ENCODE peak calls at places on chromosome 16, in six cellular contexts. K is stimulated activated CD4-positive, alpha-beta T cell treated with anti-CD3 and anti-CD28 coated beads, Interleukin-4, amount 100 ng/mL, for 1 hour; W is non-pigmented ciliary epithelial cell; V is fibroblast of villous mesenchyme; H is T-helper 17 cell; F is SW480. S is an unnamed sample.

GRCh38 chr16:65689726-65690125 is 567.9 kb upstream of the CDH11 start:
- DNase-seq in W (no peak), K (no peak), V (no peak), F (no peak), H (no peak), S (no peak)

GRCh38 chr16:1213231-1213630 is 11.8 kb downstream of the TPSG1 start:
- DNase-seq in K (no peak), W (no peak), H (no peak), F (no peak), V (no peak), S (no peak)

GRCh38 chr16:58034128-58034685 is 8.7 kb downstream of the MMP15 start:
- DNase-seq in W (no peak), H (no peak), F (no peak), K (no peak), V (no peak), S (no peak)

GRCh38 chr16:86379505-86379846 is 130.9 kb upstream of the FOXF1 start:
- DNase-seq in W (no peak), K (no peak), H (no peak), F (no peak), V (peak), S (no peak)

GRCh38 chr16:1706386-1707192 is 594 bp downstream of the MAPK8IP3 start:
- DNase-seq in F (peak), W (no peak), H (no peak), K (peak), V (peak), S (no peak)

GRCh38 chr16:87620201-87620495 is 17.8 kb downstream of the JPH3 start:
- DNase-seq in H (no peak), F (no peak), V (no peak), K (no peak), W (no peak), S (no peak)

GRCh38 chr16:12511708-12512107 is 292.0 kb downstream of the CPPED1 start:
- DNase-seq in V (no peak), H (no peak), K (no peak), W (no peak), F (no peak), S (no peak)

GRCh38 chr16:85840395-85840794 is 40.9 kb downstream of the COX4I1 start:
- DNase-seq in H (no peak), K (no peak), W (no peak), F (no peak), V (no peak), S (no peak)

GRCh38 chr16:12781777-12782176 is 21.9 kb downstream of the CPPED1 start:
- DNase-seq in K (no peak), F (no peak), V (no peak), H (no peak), W (no peak), S (no peak)

GRCh38 chr16:17369441-17369951 is 101.3 kb downstream of the XYLT1 start:
- DNase-seq in K (peak), H (peak), W (no peak), V (no peak), F (no peak), S (no peak)

GRCh38 chr16:80718480-80719220 is 85.7 kb downstream of the CDYL2 start:
- DNase-seq in W (peak), F (peak), H (no peak), K (no peak), V (peak), S (no peak)

GRCh38 chr16:66525396-66526180 is 24.3 kb downstream of the TK2 start:
- DNase-seq in V (peak), K (no peak), F (no peak), H (no peak), W (peak), S (no peak)

GRCh38 chr16:17395849-17396480 is 74.8 kb downstream of the XYLT1 start:
- DNase-seq in V (peak), H (no peak), W (no peak), K (no peak), F (no peak), S (no peak)

GRCh38 chr16:75029854-75030253 is 31.0 kb downstream of the ZNRF1 start:
- DNase-seq in H (no peak), V (peak), K (no peak), W (no peak), F (no peak), S (no peak)

GRCh38 chr16:30183961-30184429 is 593 bp downstream of the CORO1A start:
- DNase-seq in K (peak), H (peak), F (no peak), W (no peak), V (no peak), S (peak)

GRCh38 chr16:35908152-35908551 is 2448.7 kb downstream of the TP53TG3F start:
- DNase-seq in W (no peak), H (no peak), V (no peak), F (no peak), K (no peak), S (no peak)

GRCh38 chr16:31460582-31461002 is 1.3 kb downstream of the ARMC5 start:
- DNase-seq in H (no peak), V (peak), K (no peak), F (peak), W (no peak), S (no peak)

GRCh38 chr16:9823510-9823909 is 358.7 kb downstream of the GRIN2A start:
- DNase-seq in W (no peak), K (no peak), V (no peak), F (no peak), H (no peak), S (no peak)

GRCh38 chr16:10895053-10895946 is 18.3 kb downstream of the CIITA start:
- DNase-seq in K (peak), W (no peak), F (no peak), V (peak), H (no peak), S (no peak)

GRCh38 chr16:89828870-89829629 is 775 bp downstream of the SPIRE2 start:
- DNase-seq in W (no peak), K (no peak), V (no peak), F (no peak), H (no peak), S (no peak)

GRCh38 chr16:13401631-13402030 is 500.2 kb downstream of the SHISA9 start:
- DNase-seq in V (no peak), K (no peak), F (no peak), W (no peak), H (no peak), S (no peak)

GRCh38 chr16:23505180-23505665 is 5.1 kb downstream of the GGA2 start:
- DNase-seq in V (no peak), K (no peak), H (no peak), W (no peak), F (no peak), S (no peak)

GRCh38 chr16:4679854-4680636 is 13.3 kb upstream of the NUDT16L1 start:
- DNase-seq in K (no peak), F (peak), V (peak), W (no peak), H (no peak), S (peak)

GRCh38 chr16:50642349-50642748 is 38.8 kb downstream of the SNX20 start:
- DNase-seq in K (no peak), V (no peak), H (no peak), W (no peak), F (no peak), S (no peak)

GRCh38 chr16:85417156-85417860 is 195.8 kb upstream of the GSE1 start:
- DNase-seq in K (no peak), V (no peak), H (peak), F (no peak), W (no peak), S (no peak)

GRCh38 chr16:10880609-10881452 is 3.8 kb downstream of the CIITA start:
- DNase-seq in K (no peak), H (no peak), F (no peak), W (no peak), V (no peak), S (no peak)

GRCh38 chr16:50025544-50025931 is 513 bp downstream of the CNEP1R1 start:
- DNase-seq in H (peak), W (no peak), F (peak), K (peak), V (peak), S (no peak)

GRCh38 chr16:11165894-11166665 is 89.9 kb downstream of the SOCS1 start:
- DNase-seq in V (no peak), F (no peak), K (no peak), H (no peak), W (no peak), S (no peak)

GRCh38 chr16:11609474-11610120 is 22.9 kb upstream of the LITAF start:
- DNase-seq in K (no peak), W (no peak), F (peak), V (no peak), H (no peak), S (no peak)

GRCh38 chr16:86396318-86396882 is 113.9 kb upstream of the FOXF1 start:
- DNase-seq in H (no peak), K (no peak), F (no peak), W (peak), V (peak), S (no peak)

GRCh38 chr16:11248133-11248532 is 7.9 kb downstream of the SOCS1 start:
- DNase-seq in H (no peak), K (no peak), F (no peak), V (no peak), W (no peak), S (no peak)

GRCh38 chr16:46830417-46830901 is 521 bp downstream of the C16orf87 start:
- DNase-seq in H (peak), V (no peak), F (peak), W (no peak), K (peak), S (no peak)

S was measured in substantia nigra.